ENCODE peak calls at places on chromosomes 3 and 15, in four cellular contexts. T, Y, G and B are unnamed samples.

GRCh38 chr3:49279376-49279775 is 2.3 kb upstream of the C3orf62 start:
- DNase-seq in Y (no peak), T (no peak), G (no peak), B (no peak)

GRCh38 chr3:197499427-197499826 is 56.3 kb downstream of the BDH1 start:
- DNase-seq in T (no peak), Y (no peak), G (no peak), B (no peak)

GRCh38 chr15:22980189-22981136 is at the start of gene CYFIP1:
- DNase-seq in Y (peak), G (peak), T (peak), B (peak)

GRCh38 chr3:105440113-105440512 is 73.4 kb downstream of the ALCAM start:
- DNase-seq in T (no peak), G (no peak), Y (no peak), B (no peak)

GRCh38 chr15:98823012-98823458 is 174.7 kb downstream of the IGF1R start:
- DNase-seq in T (peak), Y (no peak), G (no peak), B (no peak)

GRCh38 chr3:21446027-21446426 is 305.0 kb downstream of the ZNF385D start:
- DNase-seq in Y (no peak), G (no peak), T (no peak), B (no peak)

GRCh38 chr3:141845407-141846049 is 30.9 kb upstream of the ATP1B3 start:
- DNase-seq in Y (no peak), G (no peak), T (no peak), B (no peak)

GRCh38 chr15:51191766-51192165 is 97.1 kb upstream of the TNFAIP8L3 start:
- DNase-seq in Y (no peak), G (no peak), T (no peak), B (no peak)

GRCh38 chr15:51093865-51094605 is 671 bp downstream of the TNFAIP8L3 start:
- DNase-seq in T (peak), G (no peak), Y (peak), B (no peak)

GRCh38 chr3:32821686-32822296 is 4.0 kb downstream of the TRIM71 start:
- DNase-seq in Y (peak), T (peak), G (no peak), B (peak)

GRCh38 chr15:98937413-98938104 is 70.0 kb downstream of the PGPEP1L start:
- DNase-seq in T (no peak), Y (no peak), G (no peak), B (no peak)

GRCh38 chr3:51717947-51718346 is 11.1 kb downstream of the GRM2 start:
- DNase-seq in Y (no peak), G (no peak), T (no peak), B (no peak)

GRCh38 chr3:171315101-171315500 is 145.1 kb downstream of the TNIK start:
- DNase-seq in Y (no peak), T (no peak), G (no peak), B (no peak)

GRCh38 chr3:197203714-197204146 is 94.7 kb downstream of the DLG1 start:
- DNase-seq in T (no peak), G (no peak), Y (no peak), B (no peak)

GRCh38 chr3:194619741-194620140 is 13.5 kb downstream of the TMEM44 start:
- DNase-seq in T (no peak), G (no peak), Y (no peak), B (no peak)

GRCh38 chr15:98292442-98293240 is 332.1 kb downstream of the ARRDC4 start:
- DNase-seq in G (no peak), T (peak), Y (peak), B (no peak)

GRCh38 chr3:186316666-186317260 is 45.3 kb downstream of the DGKG start:
- DNase-seq in Y (no peak), T (no peak), G (no peak), B (no peak)

GRCh38 chr3:134197681-134198261 is 52.9 kb downstream of the RYK start:
- DNase-seq in Y (no peak), G (no peak), T (peak), B (no peak)

GRCh38 chr3:134796313-134797079 is 1.4 kb downstream of the EPHB1 start:
- DNase-seq in Y (peak), T (no peak), G (no peak), B (no peak)

GRCh38 chr15:48936666-48937065 is 27.1 kb downstream of the SHC4 start:
- DNase-seq in T (peak), Y (no peak), G (no peak), B (no peak)

GRCh38 chr15:100336061-100336460 is 5.7 kb downstream of the ADAMTS17 start:
- DNase-seq in Y (no peak), G (no peak), T (no peak), B (no peak)

GRCh38 chr3:66485291-66485968 is 15.4 kb downstream of the LRIG1 start:
- DNase-seq in G (no peak), T (no peak), Y (no peak), B (no peak)

GRCh38 chr3:43317461-43318316 is 31.3 kb downstream of the SNRK start:
- DNase-seq in Y (no peak), G (no peak), T (no peak), B (no peak)

GRCh38 chr3:40073310-40074007 is 236.0 kb upstream of the EIF1B start:
- DNase-seq in T (peak), Y (no peak), G (no peak), B (no peak)

GRCh38 chr3:129621626-129622417 is 15.3 kb upstream of the PLXND1 start:
- DNase-seq in G (no peak), T (no peak), Y (no peak), B (no peak)

GRCh38 chr3:354433-354832 is 157.9 kb downstream of the CHL1 start:
- DNase-seq in Y (no peak), T (peak), G (no peak), B (no peak)

GRCh38 chr3:167030059-167030458 is 350.0 kb downstream of the ZBBX start:
- DNase-seq in T (no peak), G (no peak), Y (no peak), B (no peak)

GRCh38 chr3:158269896-158270295 is 160.0 kb downstream of the RSRC1 start:
- DNase-seq in Y (no peak), T (no peak), G (no peak), B (no peak)

GRCh38 chr3:47283596-47284364 is 1.0 kb downstream of the KLHL18 start:
- DNase-seq in Y (no peak), T (no peak), G (peak), B (no peak)

GRCh38 chr3:46884427-46884826 is 6.9 kb downstream of the PTH1R start:
- DNase-seq in T (no peak), G (no peak), Y (no peak), B (no peak)

GRCh38 chr15:38944551-38944950 is 379.9 kb upstream of the RASGRP1 start:
- DNase-seq in G (no peak), Y (no peak), T (no peak), B (no peak)

GRCh38 chr15:83747050-83747717 is 93.3 kb downstream of the ADAMTSL3 start:
- DNase-seq in T (no peak), Y (no peak), G (no peak), B (no peak)

GRCh38 chr15:63234479-63234878 is 42.9 kb upstream of the APH1B start:
- DNase-seq in G (no peak), T (peak), Y (peak), B (peak)

GRCh38 chr3:101868534-101869464 is 19.5 kb downstream of the NFKBIZ start:
- DNase-seq in T (peak), G (no peak), Y (peak), B (peak)

GRCh38 chr3:136350132-136350531 is 100.0 kb downstream of the PCCB start:
- DNase-seq in G (no peak), Y (no peak), T (peak), B (no peak)